ENCODE peak calls at places on chromosomes 5 and 9, in seven cellular contexts. F is brain microvascular endothelial cell; X is T-helper 9 cell; R is left lung; B is activated T-helper 1 cell treated with anti-CD3 and anti-CD28 coated beads, Interleukin-2, amount 50 U/mL, for 16 hours; T is globus pallidus; C is NCI-H1417. E is an unnamed sample.

GRCh38 chr9:133943781-133944745 is 48.1 kb downstream of the VAV2 start:
- DNase-seq in F (no peak), X (no peak), R (peak), B (no peak), T (no peak), C (no peak), E (no peak)

GRCh38 chr5:197892-198489 is 6.7 kb downstream of the LRRC14B start:
- DNase-seq in F (no peak), X (no peak), R (no peak), B (no peak), T (no peak), C (no peak), E (no peak)

GRCh38 chr5:33579163-33579562 is 138.4 kb downstream of the TARS1 start:
- DNase-seq in F (no peak), X (no peak), R (no peak), B (no peak), T (no peak), C (no peak), E (no peak)

GRCh38 chr9:89892053-89892419 is 287.2 kb downstream of the GADD45G start:
- DNase-seq in F (no peak), X (no peak), R (no peak), B (no peak), T (no peak), C (no peak), E (no peak)

GRCh38 chr5:138601444-138601843 is 26.2 kb upstream of the HSPA9 start:
- DNase-seq in F (peak), X (no peak), R (no peak), B (no peak), T (no peak), C (no peak), E (no peak)

GRCh38 chr5:179762079-179762780 is 29.6 kb downstream of the MAML1 start:
- DNase-seq in F (peak), X (no peak), R (peak), B (no peak), T (no peak), C (no peak), E (no peak)

GRCh38 chr9:137077010-137077747 is at the start of gene UAP1L1:
- DNase-seq in F (no peak), X (peak), R (peak), B (no peak), T (peak), C (peak), E (no peak)

GRCh38 chr5:57176350-57176857 is 2.5 kb downstream of the GPBP1 start:
- DNase-seq in F (no peak), X (no peak), R (no peak), B (no peak), T (peak), C (no peak), E (no peak)

GRCh38 chr5:95403996-95404395 is 12.8 kb downstream of the FAM81B start:
- DNase-seq in F (no peak), X (no peak), R (no peak), B (no peak), T (no peak), C (no peak), E (no peak)

GRCh38 chr9:121284733-121285451 is 16.9 kb downstream of the GSN start:
- DNase-seq in F (no peak), X (no peak), R (no peak), B (no peak), T (no peak), C (no peak), E (no peak)

GRCh38 chr5:149174847-149175234 is 33.5 kb downstream of the ABLIM3 start:
- DNase-seq in F (no peak), X (no peak), R (no peak), B (no peak), T (no peak), C (no peak), E (no peak)

GRCh38 chr5:149256451-149256850 is 15.2 kb upstream of the AFAP1L1 start:
- DNase-seq in F (no peak), X (no peak), R (no peak), B (no peak), T (no peak), C (no peak), E (no peak)

GRCh38 chr5:1901983-1902382 is 19.3 kb upstream of the IRX4 start:
- DNase-seq in F (no peak), X (no peak), R (no peak), B (no peak), T (no peak), C (no peak), E (no peak)

GRCh38 chr5:14041528-14042184 is 97.2 kb upstream of the DNAH5 start:
- DNase-seq in F (no peak), X (no peak), R (no peak), B (no peak), T (no peak), C (no peak), E (no peak)

GRCh38 chr9:127384016-127384730 is 12.8 kb upstream of the SLC2A8 start:
- DNase-seq in F (no peak), X (no peak), R (no peak), B (no peak), T (no peak), C (no peak), E (peak)

GRCh38 chr9:92590386-92590785 is 54.6 kb upstream of the ECM2 start:
- DNase-seq in F (no peak), X (no peak), R (no peak), B (no peak), T (peak), C (no peak), E (no peak)

GRCh38 chr9:131636593-131636992 is 91.3 kb downstream of the PRRT1B start:
- DNase-seq in F (no peak), X (no peak), R (no peak), B (no peak), T (no peak), C (no peak), E (no peak)